ENCODE peak calls at places on chromosome 3, in nine cellular contexts. Q, D, H, S, M, T, R, G and K are unnamed samples.

GRCh38 chr3:54899273-54899672 is 28.6 kb downstream of the LRTM1 start:
- DNase-seq in S (no peak), G (peak; percentile 48), Q (no peak), R (no peak), T (no peak), D (no peak), M (no peak), H (no peak), K (no peak)

GRCh38 chr3:33597257-33597689 is 120.8 kb downstream of the CLASP2 start:
- DNase-seq in S (no peak), Q (no peak), M (no peak), G (no peak), R (no peak), D (no peak), H (no peak), T (no peak), K (no peak)

GRCh38 chr3:170012683-170013400 is 25.0 kb upstream of the GPR160 start:
- DNase-seq in G (no peak), H (no peak), S (no peak), T (no peak), M (no peak), D (no peak), R (no peak), Q (no peak), K (no peak)

GRCh38 chr3:72355168-72355567 is 493.1 kb downstream of the SHQ1 start:
- DNase-seq in Q (no peak), R (no peak), M (no peak), D (no peak), T (no peak), G (no peak), S (peak; percentile 32), H (no peak), K (no peak)

GRCh38 chr3:16251316-16252085 is 13.2 kb downstream of the DPH3 start:
- DNase-seq in G (no peak), M (no peak), R (no peak), D (no peak), Q (no peak), S (no peak), H (no peak), T (no peak), K (no peak)

GRCh38 chr3:170417090-170417489 is 1.6 kb upstream of the CLDN11 start:
- DNase-seq in R (no peak), H (no peak), G (no peak), M (no peak), D (no peak), T (no peak), S (no peak), Q (no peak), K (no peak)

GRCh38 chr3:170027691-170028102 is 10.1 kb upstream of the GPR160 start:
- DNase-seq in H (no peak), Q (no peak), M (no peak), D (no peak), R (no peak), G (no peak), T (no peak), S (no peak), K (no peak)

GRCh38 chr3:20141841-20142240 is 44.2 kb downstream of the SGO1 start:
- DNase-seq in S (peak; percentile 60), D (no peak), Q (no peak), H (no peak), G (no peak), R (peak; percentile 13), M (peak; percentile 29), T (peak; percentile 42), K (no peak)

GRCh38 chr3:70308760-70309159 is 3.7 kb downstream of the MDFIC2 start:
- DNase-seq in T (peak; percentile 4), H (no peak), M (peak; percentile 7), Q (peak; percentile 25), D (no peak), G (peak; percentile 13), S (peak; percentile 67), R (no peak), K (no peak)

GRCh38 chr3:60282840-60283239 is 968.4 kb downstream of the FHIT start:
- DNase-seq in S (no peak), D (no peak), Q (no peak), H (no peak), T (no peak), G (no peak), R (no peak), M (no peak), K (no peak)

GRCh38 chr3:45582407-45582806 is 12.1 kb upstream of the LIMD1 start:
- DNase-seq in H (peak; percentile 23), T (peak; percentile 83), M (no peak), G (no peak), D (no peak), S (no peak), Q (peak; percentile 80), R (no peak), K (no peak)

GRCh38 chr3:45593708-45594601 is 596 bp upstream of the LIMD1 start:
- DNase-seq in G (peak; percentile 83), D (peak; percentile 81), M (peak; percentile 76), Q (peak; percentile 68), R (peak; percentile 77), H (peak; percentile 88), S (peak; percentile 92), T (peak; percentile 70), K (peak; percentile 66)

GRCh38 chr3:185702564-185703225 is 116.6 kb downstream of the SENP2 start:
- DNase-seq in S (peak; percentile 64), M (no peak), H (peak; percentile 51), G (no peak), D (peak; percentile 36), Q (no peak), R (peak; percentile 60), T (no peak), K (no peak)

GRCh38 chr3:183073839-183074615 is 25.3 kb downstream of the MCCC1 start:
- DNase-seq in M (no peak), D (no peak), Q (peak; percentile 41), R (no peak), S (no peak), G (peak; percentile 80), T (no peak), H (no peak), K (no peak)

GRCh38 chr3:8595252-8595934 is 49.2 kb downstream of the SSUH2 start:
- DNase-seq in Q (no peak), M (no peak), S (no peak), T (no peak), D (no peak), G (no peak), H (no peak), R (no peak), K (no peak)

GRCh38 chr3:58464875-58465274 is 27.0 kb upstream of the KCTD6 start:
- DNase-seq in G (peak; percentile 24), R (no peak), M (no peak), T (no peak), D (no peak), S (no peak), Q (no peak), H (no peak), K (no peak)

GRCh38 chr3:58463942-58464271 is 28.0 kb upstream of the KCTD6 start:
- DNase-seq in M (no peak), Q (no peak), R (no peak), D (no peak), S (no peak), T (no peak), G (no peak), H (no peak), K (no peak)

GRCh38 chr3:58459160-58459559 is 25.5 kb upstream of the PDHB start:
- DNase-seq in D (no peak), M (no peak), S (no peak), G (no peak), R (no peak), Q (no peak), T (no peak), H (no peak), K (no peak)

GRCh38 chr3:58463181-58463941 is 28.5 kb upstream of the KCTD6 start:
- DNase-seq in S (peak; percentile 94), Q (peak; percentile 85), G (peak; percentile 90), H (peak; percentile 89), T (peak; percentile 90), R (peak; percentile 76), M (peak; percentile 76), D (peak; percentile 78), K (peak; percentile 80)

DNA sequence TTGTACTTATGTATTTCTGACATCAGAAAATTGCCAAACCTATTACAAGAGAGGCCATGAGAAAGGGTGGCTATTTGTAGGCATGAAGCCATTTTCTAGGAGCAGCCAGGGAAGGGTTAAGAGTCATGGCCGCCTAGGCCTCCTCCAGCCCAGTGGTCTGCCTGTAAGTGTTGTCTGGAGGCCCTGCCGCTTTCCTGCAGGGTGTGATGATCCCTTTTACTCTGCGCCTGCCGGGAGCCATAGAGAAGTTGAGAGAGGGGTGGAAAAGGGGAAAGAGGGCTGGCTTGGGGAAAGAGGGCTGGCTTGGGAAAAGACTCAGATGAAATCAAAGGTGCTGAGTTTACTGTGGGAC is 29.1 kb upstream of the KCTD6 start:
- DNase-seq in R (no peak), M (no peak), S (peak; percentile 89), H (no peak), D (no peak), G (no peak), T (no peak), Q (no peak), K (no peak)
- H3K27ac ChIP-seq in R (no peak overlapping the region), M (no peak overlapping the region), S (peak overlapping the region; percentile 32), H (no peak overlapping the region), D (no peak overlapping the region), G (no peak overlapping the region), T (no peak overlapping the region), Q (no peak overlapping the region), K (no peak overlapping the region)

GRCh38 chr3:53843195-53844177 is 2.7 kb downstream of the CHDH start:
- DNase-seq in R (peak; percentile 41), Q (no peak), H (no peak), S (no peak), M (no peak), D (no peak), T (no peak), G (no peak), K (no peak)
- H3K27ac ChIP-seq in R (peak overlapping the region; percentile 99), Q (no peak overlapping the region), H (peak overlapping the region; percentile 97), S (no peak overlapping the region), M (no peak overlapping the region), D (peak overlapping the region; percentile 91), T (no peak overlapping the region), G (no peak overlapping the region), K (no peak overlapping the region)

DNA sequence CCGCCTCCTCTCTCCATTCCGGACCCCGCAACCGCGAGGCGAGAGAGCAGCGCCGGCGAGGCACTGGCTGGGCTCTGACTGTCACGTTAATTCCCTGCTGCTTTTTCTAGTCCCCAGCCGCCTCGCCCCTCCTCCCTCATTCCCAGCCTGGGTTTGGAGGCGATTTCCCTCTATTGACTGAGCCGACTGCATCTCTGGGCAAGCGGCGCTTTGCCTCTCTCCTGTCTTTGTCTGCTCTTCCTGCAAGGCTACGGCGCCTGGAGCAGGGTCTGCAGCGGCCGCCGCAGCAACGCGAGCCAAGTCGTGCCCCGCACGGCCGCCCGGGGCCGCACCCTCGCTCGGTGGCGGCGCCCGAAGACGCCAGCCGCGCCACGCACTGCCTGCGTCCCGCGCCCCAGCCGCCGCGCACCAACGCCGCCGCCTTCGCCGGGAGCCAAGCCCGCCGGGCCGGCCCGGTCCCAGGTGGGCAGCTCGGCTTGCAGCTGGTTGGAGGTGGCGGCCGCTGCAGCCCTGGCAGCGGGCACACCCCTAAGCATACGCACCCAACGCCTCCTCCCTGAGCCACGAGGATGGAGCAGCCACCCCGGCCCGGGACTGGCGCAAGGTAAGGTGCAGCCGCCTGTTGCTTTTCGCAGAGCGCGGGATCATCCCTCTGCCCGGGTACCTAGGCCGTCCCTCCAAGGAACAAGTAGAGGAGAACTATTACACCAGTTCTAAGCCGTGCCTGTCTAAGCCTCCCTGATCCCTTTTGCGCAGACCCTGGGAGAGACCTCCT is at the start of gene LRRC3B:
- DNase-seq in S (peak; percentile 91), D (no peak), T (no peak), R (no peak), H (no peak), Q (no peak), G (no peak), M (peak; percentile 22), K (no peak)
- H3K27ac ChIP-seq in S (no peak within 1 kb of the TSS), D (no peak within 1 kb of the TSS), T (no peak within 1 kb of the TSS), R (no peak within 1 kb of the TSS), H (no peak within 1 kb of the TSS), Q (no peak within 1 kb of the TSS), G (no peak within 1 kb of the TSS), M (no peak within 1 kb of the TSS), K (no peak within 1 kb of the TSS)

GRCh38 chr3:195565716-195566115 is 18.0 kb downstream of the APOD start:
- DNase-seq in S (no peak), M (no peak), G (no peak), Q (no peak), T (no peak), R (no peak), D (no peak), H (no peak), K (no peak)
- H3K27ac ChIP-seq in S (no peak overlapping the region), M (no peak overlapping the region), G (no peak overlapping the region), Q (no peak overlapping the region), T (no peak overlapping the region), R (no peak overlapping the region), D (no peak overlapping the region), H (no peak overlapping the region), K (no peak overlapping the region)